ENCODE peak calls at places on chromosome 12, in nine cellular contexts. One of them, this sample, is unnamed. For H3K4me1, the result is how much of the 10 kb centered on the place peaks cover.

GRCh38 chr12:58148405-58148804 is 207.0 kb downstream of the ATP23 start:
- DNase-seq in suprapubic skin: no peak
- DNase-seq in colonic mucosa: no peak
- DNase-seq in uterus: no peak
- DNase-seq in sigmoid colon: no peak
- DNase-seq in upper lobe of left lung: no peak
- DNase-seq in transverse colon: no peak
- DNase-seq in PC-3: peak
- DNase-seq in fibroblast of lung: peak
- DNase-seq in this sample: no peak

GRCh38 chr12:57718641-57719528 is 19.7 kb downstream of the AGAP2 start:
- DNase-seq in uterus: no peak
- DNase-seq in PC-3: no peak
- DNase-seq in upper lobe of left lung: no peak
- DNase-seq in suprapubic skin: no peak
- DNase-seq in transverse colon: no peak
- DNase-seq in sigmoid colon: no peak
- DNase-seq in fibroblast of lung: no peak
- DNase-seq in colonic mucosa: no peak
- DNase-seq in this sample: no peak

GRCh38 chr12:132827763-132828703 is 636 bp downstream of the GOLGA3 start:
- DNase-seq in upper lobe of left lung: peak
- DNase-seq in colonic mucosa: peak
- DNase-seq in fibroblast of lung: peak
- DNase-seq in uterus: peak
- DNase-seq in sigmoid colon: no peak
- DNase-seq in transverse colon: peak
- DNase-seq in suprapubic skin: peak
- DNase-seq in PC-3: peak
- DNase-seq in this sample: peak

GRCh38 chr12:27969011-27969900 is 3.3 kb downstream of the PTHLH start:
- DNase-seq in upper lobe of left lung: no peak
- DNase-seq in transverse colon: no peak
- DNase-seq in PC-3: peak
- DNase-seq in sigmoid colon: peak
- DNase-seq in uterus: peak
- DNase-seq in colonic mucosa: no peak
- DNase-seq in suprapubic skin: peak
- DNase-seq in fibroblast of lung: peak
- DNase-seq in this sample: no peak

GRCh38 chr12:11970155-11970520 is 100.6 kb upstream of the BCL2L14 start:
- DNase-seq in PC-3: no peak
- DNase-seq in transverse colon: no peak
- DNase-seq in upper lobe of left lung: no peak
- DNase-seq in fibroblast of lung: no peak
- DNase-seq in uterus: no peak
- DNase-seq in colonic mucosa: no peak
- DNase-seq in sigmoid colon: no peak
- DNase-seq in suprapubic skin: no peak
- DNase-seq in this sample: no peak

GRCh38 chr12:57603758-57604453 is 718 bp upstream of the DTX3 start:
- DNase-seq in upper lobe of left lung: peak
- DNase-seq in uterus: peak
- DNase-seq in PC-3: peak
- DNase-seq in colonic mucosa: peak
- DNase-seq in fibroblast of lung: peak
- DNase-seq in suprapubic skin: no peak
- DNase-seq in transverse colon: peak
- DNase-seq in sigmoid colon: peak
- DNase-seq in this sample: no peak

GRCh38 chr12:27048822-27049752 is 26.7 kb downstream of the MED21 start:
- DNase-seq in colonic mucosa: no peak
- DNase-seq in uterus: no peak
- DNase-seq in upper lobe of left lung: no peak
- DNase-seq in transverse colon: no peak
- DNase-seq in suprapubic skin: no peak
- DNase-seq in fibroblast of lung: peak
- DNase-seq in PC-3: peak
- DNase-seq in sigmoid colon: no peak
- DNase-seq in this sample: no peak

GRCh38 chr12:1093166-1093751 is 102.2 kb downstream of the ERC1 start:
- DNase-seq in upper lobe of left lung: no peak
- DNase-seq in uterus: no peak
- DNase-seq in fibroblast of lung: peak
- DNase-seq in colonic mucosa: peak
- DNase-seq in PC-3: peak
- DNase-seq in transverse colon: no peak
- DNase-seq in suprapubic skin: no peak
- DNase-seq in sigmoid colon: no peak
- DNase-seq in this sample: no peak

GRCh38 chr12:94761559-94761958 is 111.2 kb upstream of the TMCC3 start:
- DNase-seq in transverse colon: no peak
- DNase-seq in upper lobe of left lung: no peak
- DNase-seq in PC-3: peak
- DNase-seq in fibroblast of lung: peak
- DNase-seq in colonic mucosa: no peak
- DNase-seq in uterus: no peak
- DNase-seq in sigmoid colon: no peak
- DNase-seq in suprapubic skin: no peak
- DNase-seq in this sample: no peak

GRCh38 chr12:915090-915489 is 34.4 kb downstream of the RAD52 start:
- DNase-seq in transverse colon: no peak
- DNase-seq in uterus: no peak
- DNase-seq in fibroblast of lung: no peak
- DNase-seq in colonic mucosa: no peak
- DNase-seq in sigmoid colon: no peak
- DNase-seq in suprapubic skin: no peak
- DNase-seq in PC-3: peak
- DNase-seq in upper lobe of left lung: no peak
- DNase-seq in this sample: no peak

GRCh38 chr12:106841471-106842302 is 67.2 kb downstream of the RIC8B start:
- DNase-seq in sigmoid colon: no peak
- DNase-seq in PC-3: peak
- DNase-seq in fibroblast of lung: peak
- DNase-seq in suprapubic skin: no peak
- DNase-seq in transverse colon: peak
- DNase-seq in colonic mucosa: peak
- DNase-seq in upper lobe of left lung: peak
- DNase-seq in uterus: peak
- DNase-seq in this sample: no peak

GRCh38 chr12:22668441-22668840 is 43.5 kb downstream of the ETNK1 start:
- DNase-seq in transverse colon: no peak
- DNase-seq in upper lobe of left lung: no peak
- DNase-seq in colonic mucosa: no peak
- DNase-seq in fibroblast of lung: no peak
- DNase-seq in suprapubic skin: no peak
- DNase-seq in PC-3: no peak
- DNase-seq in sigmoid colon: no peak
- DNase-seq in uterus: no peak
- DNase-seq in this sample: no peak

GRCh38 chr12:38921025-38921677 is 15.8 kb upstream of the CPNE8 start:
- DNase-seq in uterus: no peak
- DNase-seq in sigmoid colon: no peak
- DNase-seq in colonic mucosa: peak
- DNase-seq in PC-3: peak
- DNase-seq in fibroblast of lung: peak
- DNase-seq in upper lobe of left lung: peak
- DNase-seq in transverse colon: peak
- DNase-seq in suprapubic skin: no peak
- DNase-seq in this sample: no peak

GRCh38 chr12:123388948-123389559 is 5.1 kb downstream of the KMT5A start:
- DNase-seq in PC-3: no peak
- DNase-seq in suprapubic skin: no peak
- DNase-seq in colonic mucosa: no peak
- DNase-seq in transverse colon: no peak
- DNase-seq in uterus: no peak
- DNase-seq in upper lobe of left lung: no peak
- DNase-seq in sigmoid colon: no peak
- DNase-seq in fibroblast of lung: no peak
- DNase-seq in this sample: no peak

GRCh38 chr12:70180140-70180539 is 63.1 kb upstream of the CNOT2 start:
- DNase-seq in transverse colon: no peak
- DNase-seq in colonic mucosa: no peak
- DNase-seq in PC-3: no peak
- DNase-seq in fibroblast of lung: no peak
- DNase-seq in suprapubic skin: no peak
- DNase-seq in upper lobe of left lung: no peak
- DNase-seq in sigmoid colon: no peak
- DNase-seq in uterus: no peak
- DNase-seq in this sample: no peak

GRCh38 chr12:56188116-56188785 is 1.0 kb downstream of the SMARCC2 start:
- DNase-seq in transverse colon: no peak
- DNase-seq in colonic mucosa: peak
- DNase-seq in sigmoid colon: no peak
- DNase-seq in uterus: no peak
- DNase-seq in upper lobe of left lung: no peak
- DNase-seq in PC-3: no peak
- DNase-seq in suprapubic skin: no peak
- DNase-seq in fibroblast of lung: no peak
- DNase-seq in this sample: no peak

GRCh38 chr12:132873724-132874123 is 13.7 kb downstream of the CHFR start:
- DNase-seq in suprapubic skin: no peak
- DNase-seq in uterus: no peak
- DNase-seq in colonic mucosa: no peak
- DNase-seq in upper lobe of left lung: no peak
- DNase-seq in sigmoid colon: no peak
- DNase-seq in PC-3: no peak
- DNase-seq in fibroblast of lung: no peak
- DNase-seq in transverse colon: no peak
- DNase-seq in this sample: no peak

GRCh38 chr12:113002155-113002554 is 23.8 kb downstream of the OAS2 start:
- DNase-seq in uterus: no peak
- DNase-seq in PC-3: no peak
- DNase-seq in transverse colon: no peak
- DNase-seq in suprapubic skin: no peak
- DNase-seq in sigmoid colon: no peak
- DNase-seq in fibroblast of lung: no peak
- DNase-seq in upper lobe of left lung: no peak
- DNase-seq in colonic mucosa: no peak
- DNase-seq in this sample: no peak
- TF ChIP-seq CTCF in uterus: no peak
- TF ChIP-seq CTCF in PC-3: no peak
- TF ChIP-seq CTCF in transverse colon: no peak
- TF ChIP-seq CTCF in suprapubic skin: no peak
- TF ChIP-seq CTCF in sigmoid colon: no peak
- TF ChIP-seq CTCF in fibroblast of lung: no peak
- TF ChIP-seq CTCF in upper lobe of left lung: no peak
- TF ChIP-seq CTCF in colonic mucosa: no peak
- TF ChIP-seq CTCF in this sample: no peak

DNA sequence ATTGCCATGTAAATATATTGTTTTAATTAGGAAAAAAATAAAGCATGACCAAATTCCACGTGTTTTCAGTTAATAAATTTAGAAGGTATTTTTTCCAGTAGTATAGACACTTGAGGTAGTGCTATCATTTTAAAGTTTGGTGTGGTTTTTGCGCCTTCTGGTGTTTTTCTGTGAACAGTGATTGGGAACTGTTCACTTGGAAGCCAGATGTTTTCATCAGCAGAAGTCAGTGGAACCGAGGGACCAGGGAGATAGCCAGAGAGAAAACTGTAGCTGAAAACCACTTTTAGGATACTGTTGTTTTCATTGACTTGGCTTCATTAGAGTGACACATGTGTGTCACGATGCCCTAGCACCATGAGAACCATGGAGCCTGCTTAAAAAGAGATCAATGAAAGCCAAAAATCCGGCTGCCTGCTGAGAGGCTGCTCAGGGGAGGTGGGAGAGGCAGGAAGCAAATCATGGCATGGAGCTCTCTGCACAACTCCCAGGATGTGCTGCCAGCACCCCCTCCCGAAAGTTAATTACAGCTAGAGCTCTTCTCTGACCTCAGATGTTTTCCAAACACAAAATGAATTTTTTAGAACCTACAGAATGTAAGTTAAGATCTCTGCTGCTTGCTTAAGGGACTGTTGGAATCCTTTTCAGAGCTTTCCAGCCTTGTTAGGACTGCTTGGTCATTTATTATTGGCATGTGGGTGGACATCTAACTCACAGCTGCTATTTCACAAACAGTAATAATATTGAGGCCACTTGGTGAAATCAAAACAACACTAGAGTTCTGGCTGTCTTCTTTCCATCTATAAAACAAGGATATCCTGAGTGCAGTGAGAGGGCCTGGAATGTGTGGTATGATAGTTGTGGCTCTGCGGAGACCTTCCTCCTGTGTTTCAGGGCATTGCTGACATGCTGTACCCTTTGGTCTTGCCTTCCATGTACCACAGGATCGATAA is 192.3 kb downstream of the ANO4 start:
- DNase-seq in uterus: no peak
- DNase-seq in fibroblast of lung: peak
- DNase-seq in transverse colon: no peak
- DNase-seq in suprapubic skin: no peak
- DNase-seq in sigmoid colon: no peak
- DNase-seq in upper lobe of left lung: no peak
- DNase-seq in PC-3: no peak
- DNase-seq in colonic mucosa: no peak
- DNase-seq in this sample: no peak
- H3K27ac ChIP-seq in uterus: no peak
- H3K27ac ChIP-seq in fibroblast of lung: no peak
- H3K27ac ChIP-seq in transverse colon: no peak
- H3K27ac ChIP-seq in suprapubic skin: no peak
- H3K27ac ChIP-seq in sigmoid colon: no peak
- H3K27ac ChIP-seq in upper lobe of left lung: no peak
- H3K27ac ChIP-seq in PC-3: no peak
- H3K27ac ChIP-seq in colonic mucosa: no peak
- H3K27ac ChIP-seq in this sample: no peak

GRCh38 chr12:53219956-53220856 is 11.8 kb downstream of the RARG start:
- DNase-seq in upper lobe of left lung: peak
- DNase-seq in fibroblast of lung: peak
- DNase-seq in suprapubic skin: no peak
- DNase-seq in transverse colon: peak
- DNase-seq in colonic mucosa: peak
- DNase-seq in PC-3: peak
- DNase-seq in sigmoid colon: peak
- DNase-seq in uterus: no peak
- DNase-seq in this sample: peak
- H3K4me1 ChIP-seq in upper lobe of left lung: half or more
- H3K4me1 ChIP-seq in fibroblast of lung: under half
- H3K4me1 ChIP-seq in suprapubic skin: half or more
- H3K4me1 ChIP-seq in transverse colon: half or more
- H3K4me1 ChIP-seq in colonic mucosa: under half
- H3K4me1 ChIP-seq in PC-3: half or more
- H3K4me1 ChIP-seq in sigmoid colon: half or more
- H3K4me1 ChIP-seq in uterus: under half
- H3K4me1 ChIP-seq in this sample: half or more

DNA sequence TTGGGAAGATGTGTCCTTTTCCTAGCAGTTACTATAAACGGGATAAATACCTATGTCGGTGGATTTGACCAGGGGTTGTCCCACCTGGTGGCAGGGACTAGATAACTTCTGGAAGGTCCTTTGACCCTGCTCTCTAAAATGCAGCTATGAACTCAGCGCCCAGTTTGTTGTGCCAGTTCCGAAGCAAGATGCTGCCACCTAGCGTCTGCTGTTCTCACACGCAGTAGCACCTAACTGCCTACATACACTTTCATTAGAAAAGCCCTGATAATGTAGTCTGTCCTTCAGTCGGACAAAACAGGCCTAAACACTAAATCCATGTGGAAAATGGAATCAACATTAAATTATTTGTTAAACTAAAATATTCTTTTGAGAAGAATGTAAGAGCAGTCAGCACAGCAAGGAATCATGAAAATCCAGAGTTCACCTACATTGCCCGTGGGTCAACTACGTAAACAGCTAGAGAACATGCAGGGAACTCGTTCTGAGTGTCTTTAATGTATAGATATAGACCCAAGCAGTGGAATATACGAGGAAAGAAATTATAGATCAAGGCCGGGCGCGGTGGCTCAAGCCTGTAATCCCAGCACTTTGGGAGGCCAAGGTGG is 51.1 kb upstream of the CRACR2A start:
- DNase-seq in PC-3: peak
- DNase-seq in transverse colon: peak
- DNase-seq in fibroblast of lung: peak
- DNase-seq in sigmoid colon: peak
- DNase-seq in suprapubic skin: peak
- DNase-seq in upper lobe of left lung: peak
- DNase-seq in colonic mucosa: peak
- DNase-seq in uterus: peak
- DNase-seq in this sample: peak
- TF ChIP-seq CTCF in PC-3: peak
- TF ChIP-seq CTCF in transverse colon: peak
- TF ChIP-seq CTCF in fibroblast of lung: peak
- TF ChIP-seq CTCF in sigmoid colon: peak
- TF ChIP-seq CTCF in suprapubic skin: peak
- TF ChIP-seq CTCF in upper lobe of left lung: peak
- TF ChIP-seq CTCF in colonic mucosa: peak
- TF ChIP-seq CTCF in uterus: peak
- TF ChIP-seq CTCF in this sample: peak